ENCODE peak calls at places on chromosome 10, in five cellular contexts. Z is stimulated activated CD4-positive, alpha-beta T cell treated with anti-CD3 and anti-CD28 coated beads, Interleukin-2, amount 100 ng/mL, for 24 hours; R is glutamatergic neuron; C is hepatocyte; G is T-cell. Q is an unnamed sample.

GRCh38 chr10:97904026-97904410 is 54.4 kb downstream of the GOLGA7B start:
- DNase-seq in Z (no peak), R (no peak), C (no peak), G (no peak), Q (no peak)

GRCh38 chr10:91409869-91410637 is at the start of gene HECTD2:
- DNase-seq in Z (peak; percentile 84), R (peak; percentile 86), C (peak; percentile 94), G (peak; percentile 68), Q (peak; percentile 82)

GRCh38 chr10:103558916-103559315 is 65.4 kb downstream of the NEURL1 start:
- DNase-seq in Z (no peak), R (no peak), C (no peak), G (no peak), Q (no peak)

GRCh38 chr10:89095701-89096391 is 105.2 kb downstream of the FAS start:
- DNase-seq in Z (no peak), R (no peak), C (no peak), G (no peak), Q (no peak)

GRCh38 chr10:36018996-36019395 is 376.9 kb upstream of the FZD8 start:
- DNase-seq in Z (no peak), R (no peak), C (no peak), G (no peak), Q (no peak)

GRCh38 chr10:121110369-121110768 is 259.2 kb downstream of the WDR11 start:
- DNase-seq in Z (no peak), R (no peak), C (no peak), G (no peak), Q (no peak)

GRCh38 chr10:73172867-73173266 is 4.9 kb downstream of the FAM149B1 start:
- DNase-seq in Z (no peak), R (no peak), C (no peak), G (no peak), Q (no peak)

GRCh38 chr10:116870949-116871348 is 21.6 kb downstream of the ENO4 start:
- DNase-seq in Z (no peak), R (no peak), C (no peak), G (no peak), Q (no peak)

GRCh38 chr10:79038841-79039201 is 29.9 kb upstream of the ZMIZ1 start:
- DNase-seq in Z (no peak), R (peak; percentile 38), C (no peak), G (no peak), Q (no peak)

GRCh38 chr10:29998142-29998808 is 61.1 kb downstream of the JCAD start:
- DNase-seq in Z (peak; percentile 77), R (peak; percentile 83), C (peak; percentile 87), G (peak; percentile 43), Q (peak; percentile 76)

GRCh38 chr10:19332304-19332703 is 283.7 kb downstream of the MALRD1 start:
- DNase-seq in Z (no peak), R (no peak), C (no peak), G (no peak), Q (no peak)

GRCh38 chr10:3780766-3781457 is 4.1 kb downstream of the KLF6 start:
- DNase-seq in Z (no peak), R (no peak), C (no peak), G (no peak), Q (no peak)

GRCh38 chr10:131396108-131397010 is 84.8 kb upstream of the TCERG1L start:
- DNase-seq in Z (no peak), R (no peak), C (peak; percentile 61), G (no peak), Q (no peak)

GRCh38 chr10:110897184-110897583 is 21.8 kb downstream of the BBIP1 start:
- DNase-seq in Z (no peak), R (no peak), C (no peak), G (no peak), Q (no peak)

GRCh38 chr10:33937987-33938386 is 603.5 kb upstream of the NRP1 start:
- DNase-seq in Z (no peak), R (no peak), C (no peak), G (no peak), Q (no peak)

GRCh38 chr10:18406136-18406535 is 245.3 kb downstream of the NSUN6 start:
- DNase-seq in Z (no peak), R (no peak), C (no peak), G (no peak), Q (no peak)

GRCh38 chr10:82161264-82161663 is 286.3 kb downstream of the NRG3 start:
- DNase-seq in Z (no peak), R (no peak), C (no peak), G (no peak), Q (no peak)

GRCh38 chr10:124477614-124478363 is 16.2 kb downstream of the LHPP start:
- DNase-seq in Z (no peak), R (no peak), C (no peak), G (no peak), Q (no peak)

GRCh38 chr10:72682626-72683025 is 9.3 kb upstream of the MCU start:
- DNase-seq in Z (no peak), R (no peak), C (no peak), G (no peak), Q (no peak)

GRCh38 chr10:68561804-68562649 is 1.9 kb downstream of the TET1 start:
- DNase-seq in Z (peak; percentile 4), R (peak; percentile 49), C (peak; percentile 54), G (no peak), Q (no peak)

GRCh38 chr10:47323087-47323486 is 833 bp downstream of the GDF2 start:
- DNase-seq in Z (no peak), R (no peak), C (no peak), G (no peak), Q (no peak)

GRCh38 chr10:91123246-91123645 is 97.2 kb upstream of the PCGF5 start:
- DNase-seq in Z (no peak), R (no peak), C (no peak), G (no peak), Q (no peak)

Q was measured in activated naive CD8-positive, alpha-beta T cell treated with anti-CD3 and anti-CD28 coated beads, Interleukin-2, amount 50 U/mL, for 24 hours.